ENCODE peak calls at places on chromosomes 13 and 19, in six cellular contexts. R, I, D, C, W and Z are unnamed samples.
A peak's percentile ranks its signal among the peaks of the same experiment; 100 is the strongest.

GRCh38 chr19:43450545-43450997 is 14.8 kb downstream of the LYPD3 start:
- DNase-seq in R (no peak), I (no peak), D (no peak), C (no peak), W (no peak), Z (no peak)

GRCh38 chr13:46666727-46667456 is 113.9 kb downstream of the LRCH1 start:
- DNase-seq in D (no peak), C (no peak), W (no peak), R (peak; percentile 66), I (no peak), Z (no peak)

GRCh38 chr19:55549500-55550320 is 4.4 kb upstream of the SBK3 start:
- DNase-seq in R (no peak), I (no peak), C (peak; percentile 90), W (no peak), D (no peak), Z (peak; percentile 52)

GRCh38 chr13:111980146-111980929 is 86.6 kb upstream of the SOX1 start:
- DNase-seq in R (no peak), D (no peak), W (no peak), I (no peak), C (no peak), Z (no peak)

GRCh38 chr19:12112701-12113100 is 27.4 kb downstream of the ZNF20 start:
- DNase-seq in R (no peak), W (no peak), D (no peak), I (no peak), C (no peak), Z (no peak)

GRCh38 chr19:49676136-49676689 is 858 bp upstream of the PRMT1 start:
- DNase-seq in W (peak; percentile 80), I (no peak), C (peak; percentile 82), R (peak; percentile 88), D (peak; percentile 79), Z (peak; percentile 80)

GRCh38 chr19:584240-585001 is 5.3 kb upstream of the HCN2 start:
- DNase-seq in R (peak; percentile 79), D (peak; percentile 81), I (peak; percentile 64), W (peak; percentile 91), C (no peak), Z (peak; percentile 87)

GRCh38 chr19:17860993-17861360 is 1.3 kb downstream of the RPL18A start:
- DNase-seq in C (no peak), R (no peak), W (no peak), I (no peak), D (no peak), Z (no peak)

GRCh38 chr19:41373993-41374392 is 2.3 kb upstream of the TMEM91 start:
- DNase-seq in R (no peak), I (no peak), W (no peak), C (peak; percentile 72), D (no peak), Z (no peak)

GRCh38 chr13:33514362-33514761 is 228.8 kb upstream of the STARD13 start:
- DNase-seq in C (no peak), I (no peak), W (no peak), R (no peak), D (no peak), Z (no peak)

GRCh38 chr13:22271963-22272362 is 601.1 kb downstream of the FGF9 start:
- DNase-seq in R (no peak), I (no peak), D (no peak), C (no peak), W (no peak), Z (no peak)

GRCh38 chr19:39643591-39643990 is 12.1 kb upstream of the LGALS16 start:
- DNase-seq in C (no peak), I (no peak), R (no peak), D (no peak), W (no peak), Z (no peak)

GRCh38 chr19:405138-405965 is 3.6 kb downstream of the C2CD4C start:
- DNase-seq in I (no peak), C (no peak), W (peak; percentile 51), R (no peak), D (no peak), Z (no peak)

GRCh38 chr19:10235003-10235402 is 3.9 kb upstream of the S1PR2 start:
- DNase-seq in W (no peak), D (no peak), I (no peak), C (no peak), R (no peak), Z (no peak)

GRCh38 chr13:87684850-87685735 is 13.9 kb downstream of the SLITRK5 start:
- DNase-seq in R (no peak), D (no peak), C (no peak), W (no peak), I (no peak), Z (no peak)

GRCh38 chr13:89205856-89206255 is 1534.7 kb downstream of the SLITRK5 start:
- DNase-seq in D (no peak), C (no peak), I (no peak), W (no peak), R (peak; percentile 1), Z (no peak)

GRCh38 chr13:95100525-95101121 is 200.6 kb downstream of the ABCC4 start:
- DNase-seq in D (no peak), I (no peak), W (no peak), C (peak; percentile 96), R (no peak), Z (no peak)

GRCh38 chr13:83229574-83230300 is 652.5 kb downstream of the SLITRK1 start:
- DNase-seq in R (peak; percentile 12), C (no peak), W (no peak), D (no peak), I (no peak), Z (no peak)

GRCh38 chr13:37476874-37477273 is 121.7 kb downstream of the POSTN start:
- DNase-seq in D (no peak), R (no peak), W (no peak), I (no peak), C (peak; percentile 61), Z (no peak)

GRCh38 chr19:17026041-17026658 is 460 bp downstream of the CPAMD8 start:
- DNase-seq in D (no peak), W (no peak), I (no peak), R (peak; percentile 20), C (no peak), Z (no peak)

GRCh38 chr19:43503501-43504425 is 783 bp downstream of the PHLDB3 start:
- DNase-seq in C (peak; percentile 70), I (peak; percentile 99), D (peak; percentile 99), R (peak; percentile 98), W (peak; percentile 100), Z (peak; percentile 100)

GRCh38 chr13:112651306-112651705 is 38.5 kb upstream of the ATP11A start:
- DNase-seq in C (no peak), I (no peak), W (no peak), R (peak; percentile 37), D (no peak), Z (no peak)

GRCh38 chr13:30593001-30593400 is 24.7 kb upstream of the USPL1 start:
- DNase-seq in D (no peak), R (no peak), W (peak; percentile 20), C (no peak), I (no peak), Z (peak; percentile 47)

GRCh38 chr13:79482271-79482970 is 1.5 kb downstream of the NDFIP2 start:
- DNase-seq in R (no peak), I (no peak), C (peak; percentile 33), D (no peak), W (no peak), Z (no peak)

GRCh38 chr19:13024958-13025653 is 29.8 kb downstream of the NFIX start:
- DNase-seq in I (no peak), R (no peak), W (no peak), C (no peak), D (no peak), Z (no peak)

GRCh38 chr13:48629282-48629681 is 24.4 kb upstream of the CYSLTR2 start:
- DNase-seq in R (no peak), I (no peak), W (no peak), C (no peak), D (no peak), Z (no peak)

GRCh38 chr19:16899566-16900075 is 10.8 kb downstream of the F2RL3 start:
- DNase-seq in W (peak; percentile 83), I (no peak), R (peak; percentile 62), D (peak; percentile 80), C (no peak), Z (peak; percentile 84)

GRCh38 chr13:41488124-41488523 is 30.8 kb downstream of the RGCC start:
- DNase-seq in C (no peak), W (no peak), R (no peak), I (no peak), D (no peak), Z (no peak)

GRCh38 chr19:57620673-57621348 is 6.8 kb downstream of the ZNF134 start:
- DNase-seq in R (no peak), I (no peak), W (no peak), C (peak; percentile 14), D (no peak), Z (no peak)

GRCh38 chr19:3849092-3849491 is 19.7 kb downstream of the ZFR2 start:
- DNase-seq in I (peak; percentile 68), C (no peak), W (no peak), R (peak; percentile 44), D (no peak), Z (no peak)
- TF ChIP-seq CTCF in I (peak; percentile 58), C (peak; percentile 69), W (no peak), R (peak; percentile 29), D (no peak), Z (no peak)

GRCh38 chr13:61258185-61258584 is 157.5 kb downstream of the PCDH20 start:
- DNase-seq in I (no peak), W (no peak), D (no peak), C (no peak), R (no peak), Z (no peak)

GRCh38 chr13:61252213-61252612 is 163.4 kb downstream of the PCDH20 start:
- DNase-seq in I (no peak), R (no peak), C (no peak), W (no peak), D (no peak), Z (no peak)

GRCh38 chr13:61253105-61253877 is 162.4 kb downstream of the PCDH20 start:
- DNase-seq in I (no peak), D (no peak), W (no peak), C (no peak), R (no peak), Z (no peak)

GRCh38 chr13:61255035-61255796 is 160.4 kb downstream of the PCDH20 start:
- DNase-seq in I (no peak), D (no peak), R (peak; percentile 30), W (no peak), C (no peak), Z (no peak)
- TF ChIP-seq CTCF in I (no peak), D (peak; percentile 15), R (peak; percentile 32), W (no peak), C (no peak), Z (no peak)

GRCh38 chr19:29422047-29422446 is 103.7 kb upstream of the VSTM2B start:
- DNase-seq in W (no peak), R (no peak), C (no peak), D (no peak), I (no peak), Z (no peak)
- TF ChIP-seq CTCF in W (no peak), R (no peak), C (no peak), D (no peak), I (no peak), Z (no peak)

DNA sequence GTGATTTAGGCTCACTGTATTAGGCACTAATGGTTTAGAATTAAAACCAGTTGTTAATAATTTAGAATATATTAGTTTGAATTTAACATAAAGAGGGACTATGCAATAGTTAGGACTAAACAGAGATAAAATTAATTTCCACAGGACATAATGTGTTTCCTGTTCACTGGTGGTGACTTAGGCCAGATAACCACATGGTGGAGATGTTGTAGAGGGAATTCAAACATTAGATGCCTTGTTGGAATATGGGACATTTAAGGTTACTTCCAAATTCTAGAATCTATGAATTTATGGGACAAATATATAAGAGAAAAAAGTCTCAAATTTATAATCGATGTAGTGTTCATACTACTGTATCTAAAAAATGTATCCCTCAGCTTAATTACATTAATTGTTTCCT is 615.5 kb upstream of the KLHL1 start:
- DNase-seq in I (no peak), W (no peak), R (peak; percentile 8), D (no peak), C (no peak), Z (no peak)
- TF ChIP-seq CTCF in I (no peak), W (no peak), R (no peak), D (no peak), C (no peak), Z (no peak)

GRCh38 chr13:23467048-23467931 is 33.8 kb upstream of the SACS start:
- DNase-seq in I (no peak), C (peak; percentile 66), D (no peak), R (peak; percentile 30), W (no peak), Z (no peak)
- TF ChIP-seq CTCF in I (no peak), C (no peak), D (no peak), R (no peak), W (no peak), Z (no peak)